ENCODE peak calls at places on chromosome 17, in four cellular contexts. One of them, this sample, is unnamed.

GRCh38 chr17:51524524-51524923 is 264.2 kb downstream of the UTP18 start:
- DNase-seq in central memory CD4-positive, alpha-beta T cell: no peak
- DNase-seq in IMR-90: no peak
- DNase-seq in transverse colon: no peak
- DNase-seq in this sample: no peak

GRCh38 chr17:29376667-29377268 is 13.4 kb upstream of the TAOK1 start:
- DNase-seq in central memory CD4-positive, alpha-beta T cell: no peak
- DNase-seq in IMR-90: peak
- DNase-seq in transverse colon: no peak
- DNase-seq in this sample: peak

GRCh38 chr17:20063665-20064648 is 54.8 kb downstream of the SPECC1 start:
- DNase-seq in central memory CD4-positive, alpha-beta T cell: no peak
- DNase-seq in IMR-90: peak
- DNase-seq in transverse colon: peak
- DNase-seq in this sample: peak

GRCh38 chr17:75191584-75191983 is 8.8 kb upstream of the SUMO2 start:
- DNase-seq in central memory CD4-positive, alpha-beta T cell: no peak
- DNase-seq in IMR-90: peak
- DNase-seq in transverse colon: no peak
- DNase-seq in this sample: peak

GRCh38 chr17:17511971-17512858 is 16.0 kb upstream of the RASD1 start:
- DNase-seq in central memory CD4-positive, alpha-beta T cell: no peak
- DNase-seq in IMR-90: peak
- DNase-seq in transverse colon: no peak
- DNase-seq in this sample: peak

GRCh38 chr17:40310882-40311391 is 2.0 kb downstream of the RARA start:
- DNase-seq in central memory CD4-positive, alpha-beta T cell: no peak
- DNase-seq in IMR-90: no peak
- DNase-seq in transverse colon: no peak
- DNase-seq in this sample: no peak

GRCh38 chr17:7849185-7850117 is 5.4 kb upstream of the TMEM88 start:
- DNase-seq in central memory CD4-positive, alpha-beta T cell: no peak
- DNase-seq in IMR-90: no peak
- DNase-seq in transverse colon: no peak
- DNase-seq in this sample: no peak

GRCh38 chr17:62905233-62905632 is 60.8 kb upstream of the TANC2 start:
- DNase-seq in central memory CD4-positive, alpha-beta T cell: no peak
- DNase-seq in IMR-90: no peak
- DNase-seq in transverse colon: no peak
- DNase-seq in this sample: no peak

GRCh38 chr17:80877829-80878303 is 113.8 kb upstream of the CHMP6 start:
- DNase-seq in central memory CD4-positive, alpha-beta T cell: no peak
- DNase-seq in IMR-90: no peak
- DNase-seq in transverse colon: peak
- DNase-seq in this sample: no peak

GRCh38 chr17:79948918-79949645 is 86.6 kb downstream of the TBC1D16 start:
- DNase-seq in central memory CD4-positive, alpha-beta T cell: no peak
- DNase-seq in IMR-90: no peak
- DNase-seq in transverse colon: no peak
- DNase-seq in this sample: no peak

GRCh38 chr17:22303096-22303495 is 610.8 kb downstream of the KCNJ18 start:
- DNase-seq in central memory CD4-positive, alpha-beta T cell: no peak
- DNase-seq in IMR-90: no peak
- DNase-seq in transverse colon: no peak
- DNase-seq in this sample: no peak

GRCh38 chr17:56879280-56879679 is 34.6 kb downstream of the TRIM25 start:
- DNase-seq in central memory CD4-positive, alpha-beta T cell: no peak
- DNase-seq in IMR-90: no peak
- DNase-seq in transverse colon: no peak
- DNase-seq in this sample: no peak

GRCh38 chr17:16415031-16415924 is at the start of gene TRPV2:
- DNase-seq in central memory CD4-positive, alpha-beta T cell: peak
- DNase-seq in IMR-90: no peak
- DNase-seq in transverse colon: peak
- DNase-seq in this sample: no peak

GRCh38 chr17:75440738-75441448 is 15.5 kb upstream of the TMEM94 start:
- DNase-seq in central memory CD4-positive, alpha-beta T cell: no peak
- DNase-seq in IMR-90: no peak
- DNase-seq in transverse colon: no peak
- DNase-seq in this sample: no peak

GRCh38 chr17:68057531-68057952 is 22.0 kb downstream of the KPNA2 start:
- DNase-seq in central memory CD4-positive, alpha-beta T cell: peak
- DNase-seq in IMR-90: peak
- DNase-seq in transverse colon: peak
- DNase-seq in this sample: peak

GRCh38 chr17:488993-489757 is 136.6 kb upstream of the RPH3AL start:
- DNase-seq in central memory CD4-positive, alpha-beta T cell: peak
- DNase-seq in IMR-90: peak
- DNase-seq in transverse colon: no peak
- DNase-seq in this sample: no peak

GRCh38 chr17:76585649-76586593 is at the start of gene ST6GALNAC2:
- DNase-seq in central memory CD4-positive, alpha-beta T cell: peak
- DNase-seq in IMR-90: no peak
- DNase-seq in transverse colon: peak
- DNase-seq in this sample: no peak

GRCh38 chr17:15928286-15928785 is 16.6 kb upstream of the ADORA2B start:
- DNase-seq in central memory CD4-positive, alpha-beta T cell: no peak
- DNase-seq in IMR-90: no peak
- DNase-seq in transverse colon: no peak
- DNase-seq in this sample: no peak

GRCh38 chr17:61361084-61361483 is 38.6 kb upstream of the TBX2 start:
- DNase-seq in central memory CD4-positive, alpha-beta T cell: no peak
- DNase-seq in IMR-90: peak
- DNase-seq in transverse colon: no peak
- DNase-seq in this sample: peak

GRCh38 chr17:66689192-66689591 is 145.7 kb upstream of the CACNG5 start:
- DNase-seq in central memory CD4-positive, alpha-beta T cell: no peak
- DNase-seq in IMR-90: no peak
- DNase-seq in transverse colon: no peak
- DNase-seq in this sample: no peak

GRCh38 chr17:41390411-41390938 is 6.9 kb downstream of the KRT31 start:
- DNase-seq in central memory CD4-positive, alpha-beta T cell: no peak
- DNase-seq in IMR-90: no peak
- DNase-seq in transverse colon: no peak
- DNase-seq in this sample: no peak

GRCh38 chr17:68981288-68981687 is 26.1 kb upstream of the ABCA8 start:
- DNase-seq in central memory CD4-positive, alpha-beta T cell: no peak
- DNase-seq in IMR-90: peak
- DNase-seq in transverse colon: peak
- DNase-seq in this sample: peak

GRCh38 chr17:35286120-35286781 is 43.4 kb downstream of the SLFN5 start:
- DNase-seq in central memory CD4-positive, alpha-beta T cell: peak
- DNase-seq in IMR-90: peak
- DNase-seq in transverse colon: no peak
- DNase-seq in this sample: no peak

GRCh38 chr17:35972945-35973332 is 8.4 kb downstream of the CCL16 start:
- DNase-seq in central memory CD4-positive, alpha-beta T cell: no peak
- DNase-seq in IMR-90: no peak
- DNase-seq in transverse colon: no peak
- DNase-seq in this sample: no peak

GRCh38 chr17:15981208-15981607 is 18.3 kb downstream of the ZSWIM7 start:
- DNase-seq in central memory CD4-positive, alpha-beta T cell: no peak
- DNase-seq in IMR-90: no peak
- DNase-seq in transverse colon: no peak
- DNase-seq in this sample: no peak

GRCh38 chr17:30380643-30381419 is 2.1 kb downstream of the CPD start:
- DNase-seq in central memory CD4-positive, alpha-beta T cell: no peak
- DNase-seq in IMR-90: no peak
- DNase-seq in transverse colon: no peak
- DNase-seq in this sample: no peak

GRCh38 chr17:63191610-63192009 is 225.6 kb downstream of the TANC2 start:
- DNase-seq in central memory CD4-positive, alpha-beta T cell: no peak
- DNase-seq in IMR-90: no peak
- DNase-seq in transverse colon: peak
- DNase-seq in this sample: no peak

GRCh38 chr17:70752966-70753467 is 583.7 kb downstream of the KCNJ2 start:
- DNase-seq in central memory CD4-positive, alpha-beta T cell: no peak
- DNase-seq in IMR-90: no peak
- DNase-seq in transverse colon: no peak
- DNase-seq in this sample: no peak

GRCh38 chr17:83126275-83126930 is 47.0 kb downstream of the METRNL start:
- DNase-seq in central memory CD4-positive, alpha-beta T cell: no peak
- DNase-seq in IMR-90: no peak
- DNase-seq in transverse colon: no peak
- DNase-seq in this sample: no peak

GRCh38 chr17:34413443-34414076 is 50.5 kb upstream of the CCL1 start:
- DNase-seq in central memory CD4-positive, alpha-beta T cell: no peak
- DNase-seq in IMR-90: no peak
- DNase-seq in transverse colon: no peak
- DNase-seq in this sample: peak

GRCh38 chr17:40101367-40102210 is 1.2 kb upstream of the NR1D1 start:
- DNase-seq in central memory CD4-positive, alpha-beta T cell: no peak
- DNase-seq in IMR-90: no peak
- DNase-seq in transverse colon: no peak
- DNase-seq in this sample: peak

GRCh38 chr17:72123964-72124791 is 3.4 kb downstream of the SOX9 start:
- DNase-seq in central memory CD4-positive, alpha-beta T cell: no peak
- DNase-seq in IMR-90: no peak
- DNase-seq in transverse colon: peak
- DNase-seq in this sample: no peak

GRCh38 chr17:34207572-34207971 is 47.5 kb upstream of the CCL2 start:
- DNase-seq in central memory CD4-positive, alpha-beta T cell: no peak
- DNase-seq in IMR-90: no peak
- DNase-seq in transverse colon: no peak
- DNase-seq in this sample: peak

GRCh38 chr17:15231851-15232516 is 33.1 kb downstream of the PMP22 start:
- DNase-seq in central memory CD4-positive, alpha-beta T cell: no peak
- DNase-seq in IMR-90: no peak
- DNase-seq in transverse colon: no peak
- DNase-seq in this sample: no peak

GRCh38 chr17:71337903-71338302 is 782.9 kb upstream of the SOX9 start:
- DNase-seq in central memory CD4-positive, alpha-beta T cell: no peak
- DNase-seq in IMR-90: peak
- DNase-seq in transverse colon: peak
- DNase-seq in this sample: no peak

GRCh38 chr17:9241371-9241712 is 220.0 kb downstream of the NTN1 start:
- DNase-seq in central memory CD4-positive, alpha-beta T cell: no peak
- DNase-seq in IMR-90: no peak
- DNase-seq in transverse colon: peak
- DNase-seq in this sample: no peak

GRCh38 chr17:80539022-80539421 is 5.6 kb upstream of the RPTOR start:
- DNase-seq in central memory CD4-positive, alpha-beta T cell: no peak
- DNase-seq in IMR-90: no peak
- DNase-seq in transverse colon: no peak
- DNase-seq in this sample: no peak

GRCh38 chr17:77116371-77116860 is 24.4 kb upstream of the SEC14L1 start:
- DNase-seq in central memory CD4-positive, alpha-beta T cell: no peak
- DNase-seq in IMR-90: no peak
- DNase-seq in transverse colon: no peak
- DNase-seq in this sample: no peak

GRCh38 chr17:37848690-37849616 is 75.3 kb upstream of the TBC1D3K start:
- DNase-seq in central memory CD4-positive, alpha-beta T cell: no peak
- DNase-seq in IMR-90: peak
- DNase-seq in transverse colon: no peak
- DNase-seq in this sample: peak